ENCODE peak calls at places on chromosomes 1 and 21, in ten cellular contexts. G, O, E, D, V, A, C, B, W and Z are unnamed samples.

GRCh38 chr1:61079898-61080336 is 2.4 kb upstream of the NFIA start:
- DNase-seq in O (peak), A (peak), B (peak), W (no peak), C (peak), V (peak), D (no peak), G (peak), E (no peak), Z (no peak)

GRCh38 chr1:215358356-215358755 is 208.7 kb upstream of the KCTD3 start:
- DNase-seq in D (no peak), G (no peak), C (no peak), W (no peak), A (no peak), E (no peak), B (no peak), O (no peak), V (no peak), Z (no peak)

GRCh38 chr1:227318852-227319607 is 738 bp upstream of the CDC42BPA start:
- DNase-seq in O (peak), C (peak), A (peak), G (peak), E (peak), D (no peak), B (no peak), V (no peak), W (no peak), Z (no peak)

GRCh38 chr1:3702990-3703728 is 49.1 kb upstream of the CCDC27 start:
- DNase-seq in V (no peak), E (no peak), G (no peak), A (no peak), B (no peak), C (no peak), D (no peak), W (no peak), O (peak), Z (no peak)

GRCh38 chr1:231192620-231193163 is 30.8 kb downstream of the TRIM67 start:
- DNase-seq in B (peak), W (peak), E (no peak), V (no peak), O (no peak), G (peak), D (peak), A (peak), C (no peak), Z (no peak)

GRCh38 chr1:204730826-204731459 is 45.4 kb upstream of the LRRN2 start:
- DNase-seq in E (no peak), C (no peak), D (no peak), B (no peak), W (no peak), G (no peak), V (no peak), O (peak), A (no peak), Z (no peak)

GRCh38 chr1:205774277-205775014 is 836 bp downstream of the RAB29 start:
- DNase-seq in D (no peak), O (peak), C (peak), B (peak), V (no peak), E (no peak), A (peak), W (no peak), G (peak), Z (peak)

GRCh38 chr1:184483101-184483813 is 96.4 kb downstream of the C1orf21 start:
- DNase-seq in D (no peak), W (peak), C (no peak), V (peak), A (no peak), O (peak), E (no peak), B (no peak), G (peak), Z (no peak)

GRCh38 chr1:21935891-21936365 is 1.2 kb downstream of the HSPG2 start:
- DNase-seq in D (no peak), E (no peak), O (peak), C (no peak), A (no peak), B (no peak), V (no peak), G (peak), W (no peak), Z (no peak)

GRCh38 chr1:71086331-71086730 is 5.5 kb upstream of the ZRANB2 start:
- DNase-seq in G (no peak), O (peak), D (no peak), A (no peak), E (no peak), W (no peak), C (no peak), V (peak), B (no peak), Z (no peak)

GRCh38 chr1:17140279-17140678 is 21.0 kb upstream of the PADI2 start:
- DNase-seq in V (no peak), E (no peak), W (no peak), A (no peak), O (peak), C (no peak), G (no peak), B (no peak), D (no peak), Z (no peak)

GRCh38 chr1:8560611-8561544 is 243.0 kb downstream of the SLC45A1 start:
- DNase-seq in G (no peak), V (no peak), D (no peak), C (no peak), B (no peak), E (peak), A (no peak), O (peak), W (peak), Z (peak)

GRCh38 chr1:27724961-27725373 is 794 bp upstream of the FAM76A start:
- DNase-seq in V (no peak), C (peak), O (peak), D (no peak), G (peak), A (no peak), E (no peak), W (no peak), B (peak), Z (no peak)

GRCh38 chr21:15495965-15496364 is 233.8 kb upstream of the USP25 start:
- DNase-seq in W (no peak), V (no peak), A (peak), E (no peak), D (no peak), C (no peak), B (no peak), G (no peak), O (peak), Z (no peak)

GRCh38 chr1:230268371-230269170 is 157.6 kb downstream of the PGBD5 start:
- DNase-seq in C (peak), V (peak), A (peak), B (no peak), O (peak), E (peak), G (peak), W (no peak), D (no peak), Z (peak)

GRCh38 chr1:214548988-214549387 is 2.4 kb downstream of the PTPN14 start:
- DNase-seq in O (no peak), B (no peak), W (no peak), V (no peak), A (no peak), G (no peak), E (no peak), C (no peak), D (no peak), Z (no peak)

GRCh38 chr1:208919371-208919770 is 664.1 kb upstream of the CAMK1G start:
- DNase-seq in D (no peak), A (no peak), O (peak), G (no peak), W (peak), B (no peak), C (no peak), E (no peak), V (no peak), Z (no peak)

GRCh38 chr1:43968348-43968948 is 1.4 kb upstream of the DPH2 start:
- DNase-seq in O (peak), W (no peak), V (no peak), B (no peak), A (no peak), G (no peak), D (no peak), E (no peak), C (peak), Z (no peak)

GRCh38 chr1:43881415-43881814 is 52.2 kb upstream of the ARTN start:
- DNase-seq in D (no peak), E (no peak), C (peak), A (peak), V (no peak), B (no peak), W (no peak), G (no peak), O (no peak), Z (no peak)

GRCh38 chr1:86774305-86775304 is 70.2 kb downstream of the SH3GLB1 start:
- DNase-seq in G (peak), V (peak), O (peak), A (peak), E (peak), D (peak), C (peak), W (peak), B (no peak), Z (peak)

GRCh38 chr1:99691175-99691574 is 45.3 kb downstream of the PALMD start:
- DNase-seq in V (no peak), E (no peak), G (no peak), B (no peak), A (no peak), C (no peak), W (no peak), D (no peak), O (peak), Z (no peak)

GRCh38 chr1:118366296-118366695 is 181.3 kb upstream of the SPAG17 start:
- DNase-seq in E (no peak), O (peak), B (no peak), G (no peak), V (no peak), W (no peak), D (no peak), A (no peak), C (no peak), Z (no peak)

GRCh38 chr21:45223236-45223992 is 64.3 kb downstream of the POFUT2 start:
- DNase-seq in C (no peak), A (no peak), V (no peak), E (no peak), D (no peak), G (no peak), B (peak), O (no peak), W (no peak), Z (no peak)

GRCh38 chr21:45860493-45861155 is 120.9 kb upstream of the COL6A1 start:
- DNase-seq in B (no peak), G (no peak), C (no peak), O (no peak), V (no peak), A (no peak), E (no peak), D (no peak), W (no peak), Z (no peak)

GRCh38 chr1:2556277-2557145 is at the start of gene TNFRSF14:
- DNase-seq in D (peak), O (peak), B (peak), C (no peak), E (no peak), A (no peak), G (peak), W (no peak), V (no peak), Z (peak)

GRCh38 chr21:42315296-42315891 is at the start of gene TFF3:
- DNase-seq in A (no peak), D (no peak), V (no peak), C (no peak), G (peak), W (no peak), B (peak), O (peak), E (no peak), Z (no peak)

GRCh38 chr1:51907079-51907702 is 28.7 kb upstream of the NRDC start:
- DNase-seq in V (no peak), O (no peak), D (no peak), E (no peak), C (no peak), A (no peak), G (no peak), B (no peak), W (no peak), Z (no peak)

GRCh38 chr1:22258696-22259095 is 115.8 kb upstream of the WNT4 start:
- DNase-seq in G (no peak), D (no peak), A (no peak), O (no peak), B (no peak), C (no peak), W (no peak), V (no peak), E (no peak), Z (no peak)

GRCh38 chr1:53137729-53138128 is 4.7 kb downstream of the SLC1A7 start:
- DNase-seq in A (no peak), O (no peak), G (no peak), C (no peak), B (no peak), D (no peak), W (no peak), E (no peak), V (no peak), Z (no peak)
- TF ChIP-seq CTCF in A (peak), O (no peak), G (no peak), C (peak), B (no peak), D (no peak), W (peak), E (no peak), V (no peak), Z (no peak)

DNA sequence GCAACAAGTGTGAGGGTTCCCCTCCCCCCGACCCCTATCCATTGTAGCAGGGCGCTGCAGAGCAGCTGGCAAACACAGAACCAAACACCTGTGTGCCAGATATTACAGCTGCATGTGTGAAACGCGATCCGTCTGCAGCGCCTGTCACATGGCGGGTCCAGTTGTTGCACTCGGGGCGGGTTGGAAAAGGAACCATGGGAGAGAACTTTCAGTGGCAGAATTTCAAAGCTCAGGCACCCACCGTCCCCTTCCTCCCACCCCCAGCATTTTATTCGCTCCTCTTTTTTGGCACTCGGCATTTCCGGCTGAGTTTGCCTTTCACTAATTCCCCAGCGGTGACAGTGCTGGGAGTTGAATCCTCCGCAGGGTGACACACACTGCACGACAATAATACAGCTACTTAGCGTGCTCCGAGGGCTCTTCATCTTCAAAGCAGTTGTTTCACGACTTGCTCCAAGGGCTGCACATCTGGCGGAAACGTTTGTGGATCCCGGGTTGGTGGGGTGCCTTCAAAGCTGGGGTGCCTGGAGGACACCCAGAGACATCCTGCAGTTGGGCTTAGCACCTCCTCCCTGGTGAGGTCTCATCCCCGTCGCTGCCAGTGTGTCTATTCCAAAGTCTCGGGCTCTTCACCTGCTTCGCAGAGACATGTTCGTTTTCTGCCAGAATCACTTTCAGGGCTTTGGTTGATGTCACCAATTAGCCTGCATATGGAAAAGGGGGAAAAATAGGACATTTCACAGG is 180.7 kb downstream of the ZBTB18 start:
- DNase-seq in E (no peak), A (peak), B (peak), D (no peak), O (peak), C (no peak), V (no peak), W (no peak), G (no peak), Z (no peak)
- TF ChIP-seq CTCF in E (no peak), A (no peak), B (no peak), D (no peak), O (no peak), C (no peak), V (no peak), W (no peak), G (no peak), Z (no peak)

GRCh38 chr21:25362375-25363267 is 244.7 kb downstream of the MRPL39 start:
- DNase-seq in V (no peak), D (no peak), G (no peak), B (no peak), C (no peak), A (no peak), O (no peak), W (no peak), E (no peak), Z (no peak)

GRCh38 chr21:25361765-25362164 is 245.5 kb downstream of the MRPL39 start:
- DNase-seq in O (no peak), C (no peak), W (no peak), B (peak), D (no peak), V (no peak), E (no peak), A (no peak), G (no peak), Z (no peak)

GRCh38 chr21:25359724-25360123 is 247.6 kb downstream of the MRPL39 start:
- DNase-seq in V (no peak), D (no peak), G (no peak), O (no peak), B (no peak), E (no peak), W (no peak), C (no peak), A (no peak), Z (no peak)

GRCh38 chr21:25361097-25361496 is 246.2 kb downstream of the MRPL39 start:
- DNase-seq in E (no peak), G (no peak), V (no peak), O (no peak), D (no peak), A (no peak), C (no peak), W (no peak), B (no peak), Z (no peak)

DNA sequence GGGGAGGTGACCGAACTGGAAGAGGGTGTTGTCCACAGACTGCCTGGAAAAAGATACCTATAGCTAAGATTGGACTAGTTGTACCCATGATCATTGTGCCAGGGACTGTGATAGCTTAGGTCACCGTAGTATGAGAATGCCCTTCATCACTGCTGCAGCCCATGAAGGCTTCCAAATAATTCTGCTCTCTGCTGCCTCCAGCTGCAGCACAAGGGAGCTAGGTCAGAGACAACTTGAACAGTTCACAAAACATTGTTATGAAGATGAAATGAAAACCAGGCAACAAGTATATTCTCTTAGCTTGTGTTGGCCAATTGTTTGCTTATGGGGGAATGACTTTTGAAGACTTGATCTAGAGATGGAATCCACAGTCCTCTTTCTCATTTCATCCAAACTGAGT is 246.7 kb downstream of the MRPL39 start:
- DNase-seq in C (no peak), O (no peak), W (no peak), G (no peak), A (no peak), E (no peak), V (no peak), B (no peak), D (no peak), Z (no peak)
- TF ChIP-seq CTCF in C (peak), O (peak), W (peak), G (no peak), A (peak), E (no peak), V (peak), B (no peak), D (no peak), Z (peak)

DNA sequence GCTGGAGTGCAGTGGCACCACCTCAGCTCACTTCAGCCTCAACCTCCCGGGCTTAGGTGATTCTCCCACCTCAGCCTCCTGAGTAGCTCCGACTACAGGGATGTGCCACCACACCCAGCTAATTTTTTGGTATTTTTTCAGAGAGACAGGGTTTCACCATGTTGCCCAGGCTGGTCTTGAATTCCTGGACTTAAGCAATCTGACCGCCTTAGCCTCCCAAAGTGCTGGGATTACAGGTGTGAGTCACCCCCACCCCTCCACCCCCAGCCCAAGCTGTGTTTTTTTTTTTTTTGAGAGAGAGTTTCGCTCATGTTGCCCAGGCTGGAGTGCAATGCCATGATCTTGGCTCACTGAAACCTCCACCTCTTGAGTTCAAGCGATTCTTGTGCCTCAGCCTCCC is 75.4 kb downstream of the NKAIN1 start:
- DNase-seq in C (no peak), W (no peak), V (no peak), O (peak), B (no peak), G (no peak), E (no peak), D (no peak), A (no peak), Z (no peak)
- TF ChIP-seq CTCF in C (no peak), W (no peak), V (no peak), O (no peak), B (no peak), G (no peak), E (no peak), D (no peak), A (no peak), Z (no peak)

GRCh38 chr1:243407284-243408018 is 151.6 kb downstream of the SDCCAG8 start:
- DNase-seq in G (no peak), W (no peak), V (no peak), O (peak), D (no peak), A (no peak), E (no peak), C (no peak), B (no peak), Z (no peak)

GRCh38 chr1:243411472-243411871 is 155.6 kb downstream of the SDCCAG8 start:
- DNase-seq in E (no peak), W (no peak), D (no peak), C (no peak), O (no peak), G (no peak), A (no peak), B (no peak), V (no peak), Z (no peak)

GRCh38 chr1:243413431-243414151 is 157.8 kb downstream of the SDCCAG8 start:
- DNase-seq in O (no peak), G (no peak), E (no peak), B (no peak), V (no peak), C (no peak), A (no peak), W (no peak), D (no peak), Z (no peak)

GRCh38 chr1:243408479-243408878 is 152.6 kb downstream of the SDCCAG8 start:
- DNase-seq in E (no peak), W (no peak), A (no peak), G (no peak), B (no peak), C (no peak), O (no peak), V (no peak), D (no peak), Z (no peak)

GRCh38 chr1:243409284-243409683 is 153.4 kb downstream of the SDCCAG8 start:
- DNase-seq in E (peak), W (no peak), A (no peak), D (no peak), G (no peak), C (no peak), B (no peak), O (no peak), V (no peak), Z (no peak)
- TF ChIP-seq CTCF in E (peak), W (peak), A (peak), D (no peak), G (no peak), C (peak), B (no peak), O (no peak), V (no peak), Z (peak)

GRCh38 chr1:155002479-155003226 is at the start of gene ZBTB7B:
- DNase-seq in V (no peak), W (no peak), G (peak), C (peak), B (no peak), A (no peak), O (peak), E (no peak), D (no peak), Z (peak)
- TF ChIP-seq CTCF in V (no peak), W (no peak), G (peak), C (no peak), B (no peak), A (no peak), O (no peak), E (no peak), D (no peak), Z (no peak)

GRCh38 chr1:20727746-20728316 is 4.7 kb downstream of the SH2D5 start:
- DNase-seq in A (no peak), B (no peak), V (no peak), C (peak), G (no peak), D (no peak), W (no peak), E (no peak), O (no peak), Z (no peak)
- TF ChIP-seq CTCF in A (no peak), B (no peak), V (no peak), C (peak), G (no peak), D (no peak), W (peak), E (no peak), O (no peak), Z (peak)

DNA sequence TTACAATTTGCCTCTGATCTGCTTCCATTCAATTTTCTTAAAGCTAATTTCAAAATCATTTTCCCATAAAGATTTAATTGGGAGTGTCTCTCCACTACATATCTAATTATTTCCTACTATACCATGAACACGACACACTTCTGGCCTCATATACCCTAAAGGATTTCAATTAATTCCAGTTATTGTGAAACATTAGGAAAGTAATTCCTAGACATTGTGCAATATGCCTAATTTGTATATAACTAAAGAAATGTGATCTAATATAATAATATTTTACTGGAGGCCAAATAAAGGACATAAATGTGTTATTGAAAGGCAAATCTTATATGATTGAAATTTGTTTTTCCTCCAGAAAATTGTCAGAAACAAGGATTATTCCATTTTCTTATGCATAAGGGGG is 727.2 kb upstream of the ADGRL2 start:
- DNase-seq in D (no peak), G (no peak), C (no peak), E (no peak), B (no peak), V (no peak), A (no peak), O (peak), W (no peak), Z (no peak)
- TF ChIP-seq CTCF in D (no peak), G (no peak), C (no peak), E (no peak), B (no peak), V (no peak), A (no peak), O (no peak), W (no peak), Z (no peak)

GRCh38 chr1:235866207-235866912 is at the start of gene LYST:
- DNase-seq in A (peak), D (peak), G (peak), V (no peak), W (no peak), B (no peak), O (peak), E (peak), C (peak), Z (peak)
- TF ChIP-seq CTCF in A (peak), D (no peak), G (peak), V (peak), W (peak), B (no peak), O (peak), E (peak), C (peak), Z (peak)